ENCODE peak calls at places on chromosomes 13 and 19, in four cellular contexts. O is A549, R is mesothelial cell of epicardium, G is upper lobe of right lung. J is an unnamed sample.

GRCh38 chr19:42176990-42177685 is 40.3 kb downstream of the DEDD2 start:
- DNase-seq in G (peak), O (peak), R (peak), J (peak)

GRCh38 chr19:18170714-18171255 is 2.8 kb upstream of the IFI30 start:
- DNase-seq in R (no peak), G (peak), O (no peak), J (no peak)

GRCh38 chr19:48630289-48631036 is 6.7 kb downstream of the DBP start:
- DNase-seq in O (no peak), R (peak), G (peak), J (no peak)

GRCh38 chr19:58545286-58546068 is 1.6 kb downstream of the TRIM28 start:
- DNase-seq in O (no peak), G (no peak), R (no peak), J (no peak)

GRCh38 chr19:9078651-9079050 is 8.2 kb upstream of the OR1M1 start:
- DNase-seq in O (no peak), G (no peak), R (no peak), J (no peak)

GRCh38 chr13:107295391-107296157 is 727.6 kb upstream of the ARGLU1 start:
- DNase-seq in R (no peak), G (no peak), O (no peak), J (no peak)

GRCh38 chr13:64276232-64276631 is 2860.6 kb upstream of the PCDH20 start:
- DNase-seq in R (no peak), O (no peak), G (no peak), J (no peak)

GRCh38 chr13:60397693-60398437 is 845 bp downstream of the TDRD3 start:
- DNase-seq in R (peak), O (peak), G (peak), J (no peak)

GRCh38 chr13:98729526-98730057 is 22.9 kb downstream of the SLC15A1 start:
- DNase-seq in G (no peak), O (no peak), R (no peak), J (no peak)

GRCh38 chr13:106680796-106681482 is 113.0 kb upstream of the ARGLU1 start:
- DNase-seq in O (no peak), R (no peak), G (no peak), J (no peak)

GRCh38 chr19:51509823-51510660 is 8.4 kb upstream of the SIGLEC12 start:
- DNase-seq in O (no peak), G (no peak), R (no peak), J (no peak)

GRCh38 chr19:51513968-51514367 is 12.4 kb upstream of the SIGLEC12 start:
- DNase-seq in R (no peak), O (no peak), G (no peak), J (no peak)

GRCh38 chr19:51508059-51508733 is 6.6 kb upstream of the SIGLEC12 start:
- DNase-seq in O (no peak), R (no peak), G (no peak), J (no peak)

GRCh38 chr19:51514866-51515481 is 13.4 kb upstream of the SIGLEC12 start:
- DNase-seq in G (no peak), O (peak), R (no peak), J (no peak)

DNA sequence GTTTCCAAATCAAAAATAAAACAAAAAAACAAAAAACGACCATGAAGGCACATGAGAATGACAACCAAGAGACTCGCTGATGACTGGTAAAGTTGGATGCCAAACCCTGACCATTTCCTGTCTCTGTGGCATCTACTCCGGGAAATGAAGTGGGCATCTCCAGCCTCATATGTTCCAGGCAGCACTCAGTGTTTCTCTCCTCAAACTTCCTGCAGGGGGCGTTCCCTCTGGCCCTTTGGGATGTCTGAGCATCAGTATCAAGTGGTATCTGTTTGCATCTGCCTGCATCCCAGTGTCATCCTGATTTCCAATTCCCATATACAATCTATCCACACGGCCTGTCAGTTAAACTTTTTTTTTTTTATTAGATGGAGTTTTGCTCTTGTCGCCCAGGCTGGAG is 9.8 kb upstream of the SIGLEC12 start:
- DNase-seq in O (no peak), R (no peak), G (no peak), J (no peak)
- TF ChIP-seq CTCF in O (no peak), R (no peak), G (no peak), J (peak)

GRCh38 chr19:35314031-35314430 is 15.0 kb upstream of the CD22 start:
- DNase-seq in O (no peak), G (no peak), R (no peak), J (no peak)
- TF ChIP-seq CTCF in O (no peak), G (no peak), R (no peak), J (no peak)

DNA sequence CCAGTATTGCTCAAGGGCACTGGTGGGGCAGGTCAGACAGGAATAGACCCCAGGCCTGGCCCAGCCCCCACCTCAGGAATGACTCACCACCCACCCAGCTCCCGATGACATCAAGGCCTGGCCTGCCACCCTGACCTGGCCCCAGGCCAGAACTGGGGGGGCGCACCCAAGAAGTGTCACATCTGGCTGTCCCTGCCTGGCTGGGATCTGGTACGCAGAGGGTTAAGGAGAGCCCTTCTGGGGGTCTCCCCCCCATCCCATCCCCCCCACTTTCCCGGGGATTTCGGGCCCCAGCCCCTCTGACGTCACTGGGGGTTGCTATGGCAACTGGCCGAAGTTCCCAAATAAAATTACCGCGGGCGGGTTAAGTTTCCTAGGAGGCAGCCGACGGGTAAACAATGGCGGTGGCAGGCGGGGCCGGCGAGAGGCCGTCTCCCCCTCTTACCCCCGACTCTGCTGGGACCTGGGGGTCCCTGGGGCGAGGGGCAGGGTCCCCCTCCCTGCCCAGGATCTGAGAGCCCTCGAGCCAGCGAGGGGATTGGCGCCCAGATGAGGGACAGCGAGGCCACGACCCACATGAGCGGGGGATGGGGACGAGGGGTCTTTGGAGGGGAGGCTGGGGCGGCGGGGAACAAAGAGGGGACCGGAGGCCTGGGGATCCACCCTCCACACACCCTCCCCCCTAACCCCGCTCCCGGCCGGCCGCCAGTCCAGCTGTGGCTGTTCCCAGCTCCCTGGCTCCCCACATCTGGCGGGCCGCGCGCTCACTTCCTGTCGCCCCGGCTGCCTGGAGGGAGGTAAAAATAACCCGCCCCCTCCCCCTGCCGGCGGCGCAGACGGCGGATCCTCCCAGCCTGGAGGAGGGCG is 29.7 kb upstream of the NANOS3 start:
- DNase-seq in G (peak), O (no peak), R (peak), J (no peak)
- TF ChIP-seq CTCF in G (peak), O (no peak), R (peak), J (no peak)

GRCh38 chr19:5850743-5851293 is 431 bp downstream of the FUT3 start:
- DNase-seq in O (no peak), G (peak), R (no peak), J (no peak)

GRCh38 chr19:5844456-5845433 is 5.2 kb upstream of the FUT6 start:
- DNase-seq in G (no peak), R (no peak), O (no peak), J (no peak)

GRCh38 chr19:5851302-5851701 is at the start of gene FUT3:
- DNase-seq in G (peak), R (no peak), O (no peak), J (no peak)

GRCh38 chr19:5850189-5850588 is 1.1 kb downstream of the FUT3 start:
- DNase-seq in R (no peak), O (no peak), G (no peak), J (no peak)
- TF ChIP-seq CTCF in R (no peak), O (no peak), G (no peak), J (no peak)

GRCh38 chr13:111978536-111978935 is 88.4 kb upstream of the SOX1 start:
- DNase-seq in G (no peak), O (no peak), R (no peak), J (no peak)

GRCh38 chr13:111974065-111974640 is 92.8 kb upstream of the SOX1 start:
- DNase-seq in R (no peak), G (no peak), O (no peak), J (no peak)

GRCh38 chr13:111975539-111976473 is 91.1 kb upstream of the SOX1 start:
- DNase-seq in O (no peak), R (no peak), G (no peak), J (no peak)

GRCh38 chr13:111976474-111977183 is 90.3 kb upstream of the SOX1 start:
- DNase-seq in O (no peak), G (no peak), R (no peak), J (no peak)

GRCh38 chr13:111977184-111977516 is 89.8 kb upstream of the SOX1 start:
- DNase-seq in G (no peak), O (no peak), R (no peak), J (no peak)
- TF ChIP-seq CTCF in G (no peak), O (no peak), R (no peak), J (no peak)

GRCh38 chr19:47274891-47275865 is 493 bp downstream of the INAFM1 start:
- DNase-seq in R (no peak), O (no peak), G (no peak), J (no peak)

GRCh38 chr19:47284324-47284899 is 9.7 kb downstream of the INAFM1 start:
- DNase-seq in O (peak), R (no peak), G (no peak), J (no peak)

GRCh38 chr19:47283405-47284059 is 8.8 kb downstream of the INAFM1 start:
- DNase-seq in O (no peak), R (no peak), G (no peak), J (no peak)

GRCh38 chr19:47275866-47276461 is 1.3 kb downstream of the INAFM1 start:
- DNase-seq in R (no peak), G (peak), O (no peak), J (no peak)

GRCh38 chr19:47280183-47280797 is 5.6 kb downstream of the INAFM1 start:
- DNase-seq in O (peak), G (peak), R (no peak), J (no peak)
- TF ChIP-seq CTCF in O (peak), G (peak), R (peak), J (peak)

GRCh38 chr19:1975081-1975480 is 34.1 kb downstream of the CSNK1G2 start:
- DNase-seq in G (no peak), O (no peak), R (no peak), J (no peak)
- TF ChIP-seq CTCF in G (no peak), O (no peak), R (no peak), J (no peak)

DNA sequence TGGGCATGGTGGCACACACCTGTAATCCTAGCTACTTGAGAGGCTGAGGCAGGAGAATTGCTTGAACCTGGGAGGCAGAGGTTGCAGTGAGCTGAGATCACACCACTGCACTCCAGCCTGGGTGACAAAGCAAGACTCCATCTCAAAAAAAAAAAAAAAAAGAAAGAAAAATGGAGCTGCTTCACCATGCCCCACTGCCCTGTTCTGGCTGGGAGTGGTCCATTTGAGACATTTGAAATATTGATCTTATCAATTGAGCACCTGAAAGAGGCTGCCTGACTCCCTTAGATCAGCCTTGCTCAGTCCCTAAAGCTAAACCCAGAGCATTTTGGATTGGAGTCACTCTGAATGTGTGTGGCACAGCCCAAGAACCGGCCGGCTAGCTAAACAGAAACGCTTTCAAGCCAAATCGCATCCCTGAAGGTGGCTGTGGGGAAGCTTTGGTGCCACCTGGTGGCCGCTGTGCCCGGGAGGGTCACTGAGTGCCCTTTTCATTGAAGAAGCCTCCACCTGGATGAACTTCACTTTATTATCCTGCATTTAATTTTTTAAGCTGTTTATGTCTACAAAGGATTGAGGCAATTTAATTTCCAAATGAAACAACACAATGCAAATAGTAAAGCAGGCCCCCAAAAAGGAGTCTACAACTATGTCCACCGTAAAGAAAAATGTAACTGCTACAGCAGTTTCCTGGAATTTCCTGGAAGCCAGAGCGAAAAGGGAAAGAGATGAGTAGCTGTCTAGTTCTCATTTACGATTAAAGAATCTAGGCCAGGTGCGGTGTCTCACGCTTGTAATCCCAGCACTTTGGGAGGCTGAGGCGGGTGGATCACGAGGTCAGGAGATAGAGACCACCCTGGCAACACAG is 53.1 kb upstream of the SERPINE3 start:
- DNase-seq in O (peak), R (peak), G (peak), J (no peak)
- TF ChIP-seq CTCF in O (peak), R (peak), G (peak), J (peak)